ENCODE peak calls at places on chromosomes 12 and 14, in six cellular contexts. One of them, this sample, is unnamed.

GRCh38 chr12:107912421-107913004 is 138.0 kb downstream of the ASCL4 start:
- DNase-seq in AG04449: no peak
- DNase-seq in spleen: peak
- DNase-seq in AG09319: no peak
- DNase-seq in mucosa of descending colon: peak
- DNase-seq in GM10248: peak
- DNase-seq in this sample: no peak

GRCh38 chr12:57460457-57461325 is 1.1 kb downstream of the GLI1 start:
- DNase-seq in AG04449: no peak
- DNase-seq in spleen: peak
- DNase-seq in AG09319: no peak
- DNase-seq in mucosa of descending colon: no peak
- DNase-seq in GM10248: no peak
- DNase-seq in this sample: no peak

GRCh38 chr12:40446385-40446784 is 221.6 kb downstream of the LRRK2 start:
- DNase-seq in AG04449: no peak
- DNase-seq in spleen: no peak
- DNase-seq in AG09319: no peak
- DNase-seq in mucosa of descending colon: no peak
- DNase-seq in GM10248: peak
- DNase-seq in this sample: no peak

GRCh38 chr12:94952325-94952724 is 51.2 kb downstream of the NDUFA12 start:
- DNase-seq in AG04449: no peak
- DNase-seq in spleen: no peak
- DNase-seq in AG09319: no peak
- DNase-seq in mucosa of descending colon: no peak
- DNase-seq in GM10248: no peak
- DNase-seq in this sample: no peak

GRCh38 chr12:106189341-106189740 is 50.6 kb upstream of the NUAK1 start:
- DNase-seq in AG04449: no peak
- DNase-seq in spleen: no peak
- DNase-seq in AG09319: no peak
- DNase-seq in mucosa of descending colon: no peak
- DNase-seq in GM10248: no peak
- DNase-seq in this sample: no peak

GRCh38 chr14:65943150-65943549 is 530.6 kb downstream of the FUT8 start:
- DNase-seq in AG04449: no peak
- DNase-seq in spleen: no peak
- DNase-seq in AG09319: no peak
- DNase-seq in mucosa of descending colon: no peak
- DNase-seq in GM10248: no peak
- DNase-seq in this sample: no peak

GRCh38 chr12:76706099-76706498 is 57.8 kb upstream of the ZDHHC17 start:
- DNase-seq in AG04449: no peak
- DNase-seq in spleen: no peak
- DNase-seq in AG09319: no peak
- DNase-seq in mucosa of descending colon: no peak
- DNase-seq in GM10248: no peak
- DNase-seq in this sample: no peak

GRCh38 chr12:52698634-52699340 is 4.5 kb downstream of the KRT77 start:
- DNase-seq in AG04449: no peak
- DNase-seq in spleen: no peak
- DNase-seq in AG09319: no peak
- DNase-seq in mucosa of descending colon: no peak
- DNase-seq in GM10248: no peak
- DNase-seq in this sample: no peak

GRCh38 chr14:74702293-74702692 is 10.6 kb downstream of the AREL1 start:
- DNase-seq in AG04449: no peak
- DNase-seq in spleen: no peak
- DNase-seq in AG09319: no peak
- DNase-seq in mucosa of descending colon: no peak
- DNase-seq in GM10248: no peak
- DNase-seq in this sample: no peak

GRCh38 chr14:58331111-58331510 is 32.8 kb downstream of the ARID4A start:
- DNase-seq in AG04449: peak
- DNase-seq in spleen: peak
- DNase-seq in AG09319: peak
- DNase-seq in mucosa of descending colon: peak
- DNase-seq in GM10248: peak
- DNase-seq in this sample: no peak

GRCh38 chr14:68521557-68521901 is 271.3 kb downstream of the ZFP36L1 start:
- DNase-seq in AG04449: no peak
- DNase-seq in spleen: no peak
- DNase-seq in AG09319: no peak
- DNase-seq in mucosa of descending colon: no peak
- DNase-seq in GM10248: no peak
- DNase-seq in this sample: no peak

GRCh38 chr14:68523326-68523610 is 269.6 kb downstream of the ZFP36L1 start:
- DNase-seq in AG04449: no peak
- DNase-seq in spleen: no peak
- DNase-seq in AG09319: no peak
- DNase-seq in mucosa of descending colon: no peak
- DNase-seq in GM10248: no peak
- DNase-seq in this sample: no peak

GRCh38 chr14:68521952-68522509 is 270.8 kb downstream of the ZFP36L1 start:
- DNase-seq in AG04449: no peak
- DNase-seq in spleen: no peak
- DNase-seq in AG09319: no peak
- DNase-seq in mucosa of descending colon: no peak
- DNase-seq in GM10248: no peak
- DNase-seq in this sample: no peak

GRCh38 chr14:68523994-68524725 is 268.7 kb downstream of the ZFP36L1 start:
- DNase-seq in AG04449: no peak
- DNase-seq in spleen: no peak
- DNase-seq in AG09319: no peak
- DNase-seq in mucosa of descending colon: no peak
- DNase-seq in GM10248: no peak
- DNase-seq in this sample: no peak

DNA sequence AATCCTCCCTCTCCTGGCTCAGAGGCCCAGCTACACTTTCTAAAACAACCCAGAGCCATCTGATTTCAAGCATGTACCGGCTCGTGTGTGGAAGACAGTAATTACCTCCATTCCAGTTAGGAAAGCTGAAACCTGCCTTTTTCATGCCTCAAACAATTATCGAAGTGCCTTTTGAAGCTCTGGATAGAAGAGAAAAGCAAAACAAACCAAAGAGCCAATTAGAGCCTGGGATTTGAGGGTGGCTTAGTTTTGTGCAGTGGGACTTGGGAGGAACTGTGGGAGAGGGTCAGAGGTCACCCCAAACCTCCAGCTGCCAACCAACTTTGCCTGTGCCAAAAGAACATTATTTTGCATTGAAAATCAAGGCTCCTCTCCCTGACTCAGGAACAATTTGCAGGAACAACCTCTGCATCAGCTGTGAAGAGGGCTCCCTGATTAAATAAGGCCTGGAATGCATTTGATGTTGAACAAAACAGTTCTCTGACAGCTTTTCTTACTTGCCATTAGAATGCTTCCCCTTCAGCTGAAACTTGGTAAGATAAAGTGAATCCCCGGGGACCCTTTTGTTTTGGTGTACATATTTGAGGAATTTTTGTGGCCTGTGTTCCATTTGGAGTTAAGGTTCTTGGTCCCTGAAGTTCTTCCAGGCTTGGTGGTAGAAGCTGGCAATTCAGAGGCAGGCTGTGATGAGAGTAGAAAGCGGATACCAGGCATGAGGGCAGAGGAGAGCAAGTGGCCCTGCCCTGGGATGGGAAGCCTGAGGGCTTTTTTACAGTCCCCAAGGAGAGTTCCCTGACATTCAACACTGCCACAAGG is 270.1 kb downstream of the ZFP36L1 start:
- DNase-seq in AG04449: peak
- DNase-seq in spleen: no peak
- DNase-seq in AG09319: peak
- DNase-seq in mucosa of descending colon: no peak
- DNase-seq in GM10248: no peak
- DNase-seq in this sample: no peak
- TF ChIP-seq CTCF in AG04449: no peak
- TF ChIP-seq CTCF in spleen: no peak
- TF ChIP-seq CTCF in AG09319: peak
- TF ChIP-seq CTCF in mucosa of descending colon: no peak
- TF ChIP-seq CTCF in GM10248: no peak
- TF ChIP-seq CTCF in this sample: peak

GRCh38 chr14:73173092-73173735 is 36.9 kb downstream of the PSEN1 start:
- DNase-seq in AG04449: peak
- DNase-seq in spleen: no peak
- DNase-seq in AG09319: peak
- DNase-seq in mucosa of descending colon: no peak
- DNase-seq in GM10248: peak
- DNase-seq in this sample: no peak
- TF ChIP-seq CTCF in AG04449: peak
- TF ChIP-seq CTCF in spleen: no peak
- TF ChIP-seq CTCF in AG09319: peak
- TF ChIP-seq CTCF in mucosa of descending colon: no peak
- TF ChIP-seq CTCF in GM10248: peak
- TF ChIP-seq CTCF in this sample: peak

DNA sequence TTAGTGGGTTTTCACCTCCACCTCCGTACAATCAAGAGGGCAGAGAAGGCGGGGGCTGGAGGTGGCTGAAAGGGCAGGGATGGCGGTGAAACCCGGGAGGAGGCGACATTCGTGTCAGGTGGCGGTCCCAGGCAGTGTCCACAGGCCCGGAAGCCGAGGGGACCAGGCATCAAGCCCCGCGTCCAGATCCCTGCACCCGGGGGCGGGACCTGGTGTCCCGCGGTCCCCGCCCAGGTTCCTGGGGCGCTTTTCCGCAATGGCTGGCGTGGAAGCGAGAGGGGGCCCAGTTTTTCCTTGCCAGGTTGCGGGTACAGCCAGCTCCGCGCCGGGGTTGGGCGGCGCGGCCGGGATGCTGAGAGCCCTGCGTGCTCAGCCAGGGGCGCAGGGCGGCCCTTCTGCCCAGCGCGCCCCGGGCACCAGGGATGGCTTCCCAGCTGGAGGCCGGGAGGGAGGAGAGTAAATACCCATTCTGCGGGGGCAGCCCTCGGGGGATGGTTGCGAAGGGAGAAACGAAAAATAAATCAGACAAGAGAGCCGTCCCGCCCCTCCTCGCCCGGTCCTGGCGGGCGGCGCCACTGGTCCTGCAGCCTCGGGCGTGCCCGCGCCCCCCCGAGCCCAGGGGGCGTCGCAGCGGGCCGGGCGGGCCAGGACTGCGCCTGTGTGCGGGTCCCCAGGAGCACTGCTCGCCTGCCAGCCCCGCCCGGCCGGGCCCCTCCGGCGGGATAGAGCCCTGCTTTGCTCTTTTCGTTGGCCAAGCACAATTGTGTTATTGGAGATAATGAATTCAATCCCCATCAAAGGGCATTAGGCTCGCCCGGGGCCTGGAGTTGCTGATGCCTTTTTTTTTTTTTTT is 11.5 kb downstream of the FOXA1 start:
- DNase-seq in AG04449: no peak
- DNase-seq in spleen: no peak
- DNase-seq in AG09319: no peak
- DNase-seq in mucosa of descending colon: peak
- DNase-seq in GM10248: no peak
- DNase-seq in this sample: no peak
- TF ChIP-seq CTCF in AG04449: no peak
- TF ChIP-seq CTCF in spleen: no peak
- TF ChIP-seq CTCF in AG09319: no peak
- TF ChIP-seq CTCF in mucosa of descending colon: no peak
- TF ChIP-seq CTCF in GM10248: no peak
- TF ChIP-seq CTCF in this sample: no peak

DNA sequence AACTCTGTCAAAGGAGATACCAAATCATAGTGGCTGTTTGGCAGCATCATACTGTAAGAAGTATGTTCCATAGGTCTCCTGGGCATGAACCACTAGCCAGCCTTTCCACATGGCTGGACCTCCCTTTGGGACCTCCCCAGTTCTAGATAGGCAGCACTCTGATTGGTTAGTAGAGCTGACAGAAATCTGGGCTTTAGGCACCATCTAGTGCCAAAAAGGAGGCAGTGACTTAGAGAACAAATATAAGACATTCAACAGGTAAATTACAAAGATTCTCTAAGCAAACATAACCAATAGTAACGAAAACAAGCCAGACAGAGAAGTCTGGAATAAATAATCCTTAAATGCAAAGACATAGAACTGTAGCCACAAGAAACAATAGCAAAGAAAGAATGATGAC is 148.0 kb upstream of the PDE3A start:
- DNase-seq in AG04449: no peak
- DNase-seq in spleen: no peak
- DNase-seq in AG09319: peak
- DNase-seq in mucosa of descending colon: no peak
- DNase-seq in GM10248: no peak
- DNase-seq in this sample: no peak
- TF ChIP-seq CTCF in AG04449: peak
- TF ChIP-seq CTCF in spleen: no peak
- TF ChIP-seq CTCF in AG09319: peak
- TF ChIP-seq CTCF in mucosa of descending colon: no peak
- TF ChIP-seq CTCF in GM10248: peak
- TF ChIP-seq CTCF in this sample: peak

GRCh38 chr14:106842687-106843086 is 1316.3 kb downstream of the TMEM121 start:
- DNase-seq in AG04449: no peak
- DNase-seq in spleen: no peak
- DNase-seq in AG09319: no peak
- DNase-seq in mucosa of descending colon: peak
- DNase-seq in GM10248: no peak
- DNase-seq in this sample: no peak
- TF ChIP-seq CTCF in AG04449: no peak
- TF ChIP-seq CTCF in spleen: no peak
- TF ChIP-seq CTCF in AG09319: no peak
- TF ChIP-seq CTCF in mucosa of descending colon: no peak
- TF ChIP-seq CTCF in GM10248: peak
- TF ChIP-seq CTCF in this sample: no peak